ENCODE peak calls at places on chromosome X, in eight cellular contexts. C, W, E, R, L, P, U and G are unnamed samples. For H3K9me3, the result is how much of the 10 kb centered on the place peaks cover.

GRCh38 chrX:66046612-66047235 is 6.8 kb upstream of the VSIG4 start:
- DNase-seq in E (no peak), P (no peak), U (no peak), C (no peak), L (no peak), R (no peak), W (no peak), G (no peak)

GRCh38 chrX:69556094-69557011 is 52.2 kb downstream of the NALF2 start:
- DNase-seq in W (peak), R (no peak), C (no peak), U (peak), L (peak), E (peak), P (peak), G (no peak)

GRCh38 chrX:70664726-70665125 is 220.1 kb downstream of the DLG3 start:
- DNase-seq in U (peak), P (peak), L (peak), E (no peak), R (no peak), C (no peak), W (peak), G (no peak)

GRCh38 chrX:131677655-131678628 is 134.1 kb downstream of the OR13H1 start:
- DNase-seq in C (peak), R (peak), U (peak), L (peak), E (peak), W (peak), P (peak), G (peak)

GRCh38 chrX:48468247-48468671 is 1.8 kb downstream of the SLC38A5 start:
- DNase-seq in R (peak), U (no peak), C (no peak), E (no peak), L (peak), P (no peak), W (no peak), G (no peak)

GRCh38 chrX:56233682-56234081 is 1.5 kb downstream of the KLF8 start:
- DNase-seq in L (peak), W (no peak), E (peak), P (no peak), U (peak), C (peak), R (no peak), G (no peak)

GRCh38 chrX:132634521-132634920 is 145.7 kb upstream of the MBNL3 start:
- DNase-seq in R (no peak), E (no peak), L (no peak), W (no peak), P (no peak), U (no peak), C (no peak), G (no peak)

GRCh38 chrX:1451676-1452496 is 823 bp downstream of the ASMTL start:
- DNase-seq in R (peak), U (no peak), L (no peak), E (peak), W (no peak), P (no peak), C (peak), G (no peak)

GRCh38 chrX:68650491-68650890 is 3.0 kb downstream of the STARD8 start:
- DNase-seq in W (no peak), R (no peak), E (no peak), P (no peak), L (no peak), U (no peak), C (no peak), G (no peak)

GRCh38 chrX:16138108-16138427 is 14.7 kb downstream of the GRPR start:
- DNase-seq in L (peak), P (peak), E (no peak), C (no peak), W (no peak), R (no peak), U (peak), G (peak)

GRCh38 chrX:126770179-126770578 is 49.4 kb upstream of the PRR32 start:
- DNase-seq in E (no peak), R (no peak), C (no peak), L (peak), P (no peak), W (peak), U (peak), G (no peak)

GRCh38 chrX:115373308-115373707 is 83.8 kb downstream of the LUZP4 start:
- DNase-seq in C (no peak), U (no peak), R (no peak), L (no peak), P (no peak), W (no peak), E (no peak), G (no peak)

GRCh38 chrX:45191820-45192409 is 8.8 kb downstream of the DIPK2B start:
- DNase-seq in R (no peak), W (no peak), L (no peak), P (no peak), E (no peak), C (no peak), U (no peak), G (no peak)

GRCh38 chrX:119398974-119399771 is at the start of gene SLC25A43:
- DNase-seq in R (peak), C (peak), L (peak), W (peak), P (no peak), U (peak), E (peak), G (peak)

GRCh38 chrX:126658447-126658846 is 105.8 kb upstream of the DCAF12L1 start:
- DNase-seq in L (no peak), E (no peak), U (no peak), R (no peak), C (no peak), W (no peak), P (no peak), G (no peak)

GRCh38 chrX:107940095-107940494 is 42.1 kb downstream of the TEX13B start:
- DNase-seq in P (peak), E (no peak), W (no peak), C (no peak), U (no peak), L (no peak), R (no peak), G (no peak)

DNA sequence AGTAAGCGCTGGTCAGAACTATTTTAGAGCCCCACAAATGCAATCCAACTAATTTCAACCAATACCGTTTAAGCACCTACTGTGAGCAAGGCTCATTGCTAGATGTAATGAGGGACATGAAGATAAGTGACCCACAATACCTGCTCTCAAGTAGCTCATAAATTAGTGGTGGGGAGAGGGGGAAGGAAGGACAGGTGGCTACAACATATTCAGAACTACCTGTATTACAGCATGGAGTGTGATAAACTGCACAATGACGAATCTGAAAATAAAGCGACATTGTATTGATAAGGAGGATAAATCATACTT is 311.6 kb upstream of the DIAPH2 start:
- DNase-seq in U (no peak), E (no peak), P (no peak), C (no peak), W (no peak), L (no peak), R (no peak), G (no peak)
- TF ChIP-seq CTCF in U (no peak), E (no peak), P (no peak), C (no peak), W (no peak), L (no peak), R (no peak), G (no peak)

GRCh38 chrX:77223046-77223445 is 224.1 kb upstream of the FGF16 start:
- DNase-seq in P (no peak), C (no peak), U (no peak), R (no peak), W (no peak), E (no peak), L (no peak), G (no peak)
- H3K9me3 ChIP-seq in P (under half), C (under half), U (under half), R (under half), W (under half), E (under half), L (under half), G (under half)

GRCh38 chrX:74535211-74535621 is 79.2 kb downstream of the RLIM start:
- DNase-seq in R (no peak), W (no peak), C (no peak), U (peak), E (peak), L (peak), P (peak), G (peak)
- H3K4me3 ChIP-seq in R (peak), W (peak), C (peak), U (peak), E (peak), L (no peak), P (peak), G (peak)

GRCh38 chrX:154785711-154786110 is 19.6 kb downstream of the MPP1 start:
- DNase-seq in U (no peak), R (no peak), E (no peak), C (no peak), P (no peak), W (no peak), L (no peak), G (no peak)
- TF ChIP-seq CTCF in U (no peak), R (no peak), E (no peak), C (no peak), P (no peak), W (no peak), L (no peak), G (no peak)

DNA sequence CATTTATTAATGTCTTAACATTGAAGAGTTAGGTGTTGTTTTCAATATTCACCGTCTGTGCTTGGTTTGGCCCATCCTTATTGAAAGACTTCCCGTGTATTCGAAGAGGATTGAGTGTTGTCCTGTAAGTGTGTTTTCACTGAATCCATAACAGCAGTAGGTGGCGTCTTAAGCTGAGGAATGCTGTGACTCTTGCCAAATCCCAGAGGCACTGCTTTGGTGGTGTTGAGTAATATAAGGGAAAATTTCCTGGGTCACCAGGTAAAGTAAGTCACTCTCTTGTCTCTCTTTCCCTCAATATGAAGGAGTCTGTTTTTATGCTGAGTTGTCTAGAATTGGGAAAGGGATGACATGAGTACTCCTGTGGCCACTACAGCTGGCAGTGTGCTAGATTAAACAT is 146.8 kb upstream of the ZXDB start:
- DNase-seq in R (no peak), W (no peak), P (no peak), E (no peak), C (no peak), L (no peak), U (no peak), G (no peak)
- H3K9me3 ChIP-seq in R (under half), W (under half), P (under half), E (under half), C (under half), L (under half), U (under half), G (under half)